ENCODE peak calls at places on chromosomes 16 and 17, in ten cellular contexts. One of them, this sample, is unnamed.

GRCh38 chr17:4436381-4436780 is 2.6 kb downstream of the SPNS3 start:
- DNase-seq in omental fat pad: no peak
- DNase-seq in epithelial cell of esophagus: no peak
- DNase-seq in adrenal gland: no peak
- DNase-seq in GM06990: no peak
- DNase-seq in GM20000: no peak
- DNase-seq in left lung: no peak
- DNase-seq in fibroblast of lung: no peak
- DNase-seq in stomach: no peak
- DNase-seq in HFF-Myc: no peak
- DNase-seq in this sample: no peak

GRCh38 chr16:19130852-19131808 is 17.4 kb downstream of the ITPRIPL2 start:
- DNase-seq in omental fat pad: no peak
- DNase-seq in epithelial cell of esophagus: peak
- DNase-seq in adrenal gland: peak
- DNase-seq in GM06990: no peak
- DNase-seq in GM20000: no peak
- DNase-seq in left lung: peak
- DNase-seq in fibroblast of lung: peak
- DNase-seq in stomach: no peak
- DNase-seq in HFF-Myc: peak
- DNase-seq in this sample: no peak

GRCh38 chr17:42325026-42325425 is 36.7 kb downstream of the STAT5A start:
- DNase-seq in omental fat pad: no peak
- DNase-seq in epithelial cell of esophagus: peak
- DNase-seq in adrenal gland: peak
- DNase-seq in GM06990: no peak
- DNase-seq in GM20000: no peak
- DNase-seq in left lung: peak
- DNase-seq in fibroblast of lung: peak
- DNase-seq in stomach: no peak
- DNase-seq in HFF-Myc: peak
- DNase-seq in this sample: no peak

GRCh38 chr17:78525511-78526160 is 51.6 kb downstream of the DNAH17 start:
- DNase-seq in omental fat pad: no peak
- DNase-seq in epithelial cell of esophagus: no peak
- DNase-seq in adrenal gland: no peak
- DNase-seq in GM06990: no peak
- DNase-seq in GM20000: no peak
- DNase-seq in left lung: no peak
- DNase-seq in fibroblast of lung: no peak
- DNase-seq in stomach: no peak
- DNase-seq in HFF-Myc: no peak
- DNase-seq in this sample: no peak

GRCh38 chr17:55413825-55414489 is 7.7 kb downstream of the MMD start:
- DNase-seq in omental fat pad: no peak
- DNase-seq in epithelial cell of esophagus: no peak
- DNase-seq in adrenal gland: no peak
- DNase-seq in GM06990: no peak
- DNase-seq in GM20000: no peak
- DNase-seq in left lung: no peak
- DNase-seq in fibroblast of lung: no peak
- DNase-seq in stomach: no peak
- DNase-seq in HFF-Myc: no peak
- DNase-seq in this sample: peak

GRCh38 chr16:81645303-81645702 is 133.8 kb upstream of the PLCG2 start:
- DNase-seq in omental fat pad: no peak
- DNase-seq in epithelial cell of esophagus: peak
- DNase-seq in adrenal gland: peak
- DNase-seq in GM06990: no peak
- DNase-seq in GM20000: no peak
- DNase-seq in left lung: peak
- DNase-seq in fibroblast of lung: peak
- DNase-seq in stomach: no peak
- DNase-seq in HFF-Myc: no peak
- DNase-seq in this sample: no peak

GRCh38 chr17:77332034-77332971 is 191.5 kb downstream of the SEC14L1 start:
- DNase-seq in omental fat pad: no peak
- DNase-seq in epithelial cell of esophagus: no peak
- DNase-seq in adrenal gland: no peak
- DNase-seq in GM06990: no peak
- DNase-seq in GM20000: no peak
- DNase-seq in left lung: peak
- DNase-seq in fibroblast of lung: peak
- DNase-seq in stomach: peak
- DNase-seq in HFF-Myc: no peak
- DNase-seq in this sample: peak

GRCh38 chr17:76521262-76521661 is 16.2 kb downstream of the CYGB start:
- DNase-seq in omental fat pad: no peak
- DNase-seq in epithelial cell of esophagus: no peak
- DNase-seq in adrenal gland: no peak
- DNase-seq in GM06990: no peak
- DNase-seq in GM20000: no peak
- DNase-seq in left lung: no peak
- DNase-seq in fibroblast of lung: no peak
- DNase-seq in stomach: no peak
- DNase-seq in HFF-Myc: no peak
- DNase-seq in this sample: no peak

GRCh38 chr16:14360326-14361037 is 269.6 kb downstream of the PARN start:
- DNase-seq in omental fat pad: no peak
- DNase-seq in epithelial cell of esophagus: peak
- DNase-seq in adrenal gland: no peak
- DNase-seq in GM06990: no peak
- DNase-seq in GM20000: no peak
- DNase-seq in left lung: no peak
- DNase-seq in fibroblast of lung: no peak
- DNase-seq in stomach: no peak
- DNase-seq in HFF-Myc: no peak
- DNase-seq in this sample: no peak

GRCh38 chr17:67187927-67188326 is 57.1 kb downstream of the HELZ start:
- DNase-seq in omental fat pad: no peak
- DNase-seq in epithelial cell of esophagus: peak
- DNase-seq in adrenal gland: no peak
- DNase-seq in GM06990: no peak
- DNase-seq in GM20000: no peak
- DNase-seq in left lung: no peak
- DNase-seq in fibroblast of lung: no peak
- DNase-seq in stomach: no peak
- DNase-seq in HFF-Myc: no peak
- DNase-seq in this sample: no peak

GRCh38 chr16:83952587-83952939 is 477 bp upstream of the OSGIN1 start:
- DNase-seq in omental fat pad: no peak
- DNase-seq in epithelial cell of esophagus: peak
- DNase-seq in adrenal gland: peak
- DNase-seq in GM06990: no peak
- DNase-seq in GM20000: no peak
- DNase-seq in left lung: no peak
- DNase-seq in fibroblast of lung: peak
- DNase-seq in stomach: peak
- DNase-seq in HFF-Myc: peak
- DNase-seq in this sample: no peak

GRCh38 chr16:50323335-50324011 is 45.3 kb downstream of the BRD7 start:
- DNase-seq in omental fat pad: no peak
- DNase-seq in epithelial cell of esophagus: peak
- DNase-seq in adrenal gland: no peak
- DNase-seq in GM06990: no peak
- DNase-seq in GM20000: no peak
- DNase-seq in left lung: no peak
- DNase-seq in fibroblast of lung: peak
- DNase-seq in stomach: no peak
- DNase-seq in HFF-Myc: peak
- DNase-seq in this sample: no peak

GRCh38 chr17:74870512-74870911 is 2.3 kb downstream of the FDXR start:
- DNase-seq in omental fat pad: peak
- DNase-seq in epithelial cell of esophagus: peak
- DNase-seq in adrenal gland: peak
- DNase-seq in GM06990: no peak
- DNase-seq in GM20000: no peak
- DNase-seq in left lung: peak
- DNase-seq in fibroblast of lung: peak
- DNase-seq in stomach: no peak
- DNase-seq in HFF-Myc: peak
- DNase-seq in this sample: no peak

GRCh38 chr16:55437627-55438026 is 41.4 kb upstream of the MMP2 start:
- DNase-seq in omental fat pad: no peak
- DNase-seq in epithelial cell of esophagus: peak
- DNase-seq in adrenal gland: no peak
- DNase-seq in GM06990: no peak
- DNase-seq in GM20000: peak
- DNase-seq in left lung: no peak
- DNase-seq in fibroblast of lung: peak
- DNase-seq in stomach: no peak
- DNase-seq in HFF-Myc: no peak
- DNase-seq in this sample: no peak

GRCh38 chr16:11386791-11387546 is 41.7 kb downstream of the RMI2 start:
- DNase-seq in omental fat pad: no peak
- DNase-seq in epithelial cell of esophagus: no peak
- DNase-seq in adrenal gland: no peak
- DNase-seq in GM06990: no peak
- DNase-seq in GM20000: peak
- DNase-seq in left lung: no peak
- DNase-seq in fibroblast of lung: no peak
- DNase-seq in stomach: peak
- DNase-seq in HFF-Myc: no peak
- DNase-seq in this sample: no peak

GRCh38 chr17:10663231-10663630 is 6.1 kb upstream of the MYH3 start:
- DNase-seq in omental fat pad: no peak
- DNase-seq in epithelial cell of esophagus: no peak
- DNase-seq in adrenal gland: no peak
- DNase-seq in GM06990: no peak
- DNase-seq in GM20000: no peak
- DNase-seq in left lung: no peak
- DNase-seq in fibroblast of lung: no peak
- DNase-seq in stomach: no peak
- DNase-seq in HFF-Myc: no peak
- DNase-seq in this sample: no peak

GRCh38 chr17:10661377-10661906 is 4.3 kb upstream of the MYH3 start:
- DNase-seq in omental fat pad: no peak
- DNase-seq in epithelial cell of esophagus: no peak
- DNase-seq in adrenal gland: no peak
- DNase-seq in GM06990: no peak
- DNase-seq in GM20000: no peak
- DNase-seq in left lung: no peak
- DNase-seq in fibroblast of lung: no peak
- DNase-seq in stomach: no peak
- DNase-seq in HFF-Myc: no peak
- DNase-seq in this sample: no peak

GRCh38 chr17:10668771-10669170 is 11.7 kb upstream of the MYH3 start:
- DNase-seq in omental fat pad: no peak
- DNase-seq in epithelial cell of esophagus: peak
- DNase-seq in adrenal gland: peak
- DNase-seq in GM06990: no peak
- DNase-seq in GM20000: no peak
- DNase-seq in left lung: no peak
- DNase-seq in fibroblast of lung: peak
- DNase-seq in stomach: no peak
- DNase-seq in HFF-Myc: no peak
- DNase-seq in this sample: no peak

GRCh38 chr17:10666921-10667320 is 9.8 kb upstream of the MYH3 start:
- DNase-seq in omental fat pad: no peak
- DNase-seq in epithelial cell of esophagus: no peak
- DNase-seq in adrenal gland: no peak
- DNase-seq in GM06990: no peak
- DNase-seq in GM20000: no peak
- DNase-seq in left lung: no peak
- DNase-seq in fibroblast of lung: no peak
- DNase-seq in stomach: no peak
- DNase-seq in HFF-Myc: no peak
- DNase-seq in this sample: no peak
- TF ChIP-seq CTCF in omental fat pad: no peak
- TF ChIP-seq CTCF in epithelial cell of esophagus: no peak
- TF ChIP-seq CTCF in adrenal gland: no peak
- TF ChIP-seq CTCF in GM06990: no peak
- TF ChIP-seq CTCF in GM20000: no peak
- TF ChIP-seq CTCF in left lung: no peak
- TF ChIP-seq CTCF in fibroblast of lung: no peak
- TF ChIP-seq CTCF in stomach: no peak
- TF ChIP-seq CTCF in HFF-Myc: no peak
- TF ChIP-seq CTCF in this sample: no peak

GRCh38 chr17:2064980-2065785 is 10.3 kb downstream of the HIC1 start:
- DNase-seq in omental fat pad: no peak
- DNase-seq in epithelial cell of esophagus: peak
- DNase-seq in adrenal gland: peak
- DNase-seq in GM06990: no peak
- DNase-seq in GM20000: peak
- DNase-seq in left lung: no peak
- DNase-seq in fibroblast of lung: peak
- DNase-seq in stomach: no peak
- DNase-seq in HFF-Myc: no peak
- DNase-seq in this sample: no peak
- TF ChIP-seq CTCF in omental fat pad: no peak
- TF ChIP-seq CTCF in epithelial cell of esophagus: peak
- TF ChIP-seq CTCF in adrenal gland: peak
- TF ChIP-seq CTCF in GM06990: peak
- TF ChIP-seq CTCF in GM20000: peak
- TF ChIP-seq CTCF in left lung: no peak
- TF ChIP-seq CTCF in fibroblast of lung: peak
- TF ChIP-seq CTCF in stomach: no peak
- TF ChIP-seq CTCF in HFF-Myc: peak
- TF ChIP-seq CTCF in this sample: peak

GRCh38 chr16:88785106-88785924 is at the start of gene PIEZO1:
- DNase-seq in omental fat pad: no peak
- DNase-seq in epithelial cell of esophagus: peak
- DNase-seq in adrenal gland: peak
- DNase-seq in GM06990: peak
- DNase-seq in GM20000: peak
- DNase-seq in left lung: peak
- DNase-seq in fibroblast of lung: peak
- DNase-seq in stomach: peak
- DNase-seq in HFF-Myc: no peak
- DNase-seq in this sample: peak
- TF ChIP-seq CTCF in omental fat pad: no peak
- TF ChIP-seq CTCF in epithelial cell of esophagus: peak
- TF ChIP-seq CTCF in adrenal gland: peak
- TF ChIP-seq CTCF in GM06990: peak
- TF ChIP-seq CTCF in GM20000: peak
- TF ChIP-seq CTCF in left lung: peak
- TF ChIP-seq CTCF in fibroblast of lung: peak
- TF ChIP-seq CTCF in stomach: peak
- TF ChIP-seq CTCF in HFF-Myc: peak
- TF ChIP-seq CTCF in this sample: peak

DNA sequence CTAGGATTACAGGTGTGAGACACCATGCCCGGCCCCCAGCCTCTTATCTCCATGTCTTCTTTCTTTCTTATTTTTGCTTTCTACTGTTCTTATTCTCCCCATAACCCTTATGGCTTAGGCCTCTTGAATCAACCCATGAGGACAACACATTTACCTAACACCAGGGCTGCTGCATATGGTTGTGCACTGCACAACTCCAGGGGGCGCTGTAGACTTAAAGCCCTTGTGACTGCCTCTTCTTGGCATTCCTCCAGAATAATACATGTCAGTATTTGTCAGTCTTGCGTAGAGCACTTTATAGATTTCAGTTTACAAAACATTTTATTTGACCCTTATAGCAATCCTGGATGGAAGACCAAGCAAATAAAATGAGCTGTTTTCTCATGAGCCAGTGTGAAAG is 225.0 kb upstream of the SALL1 start:
- DNase-seq in omental fat pad: no peak
- DNase-seq in epithelial cell of esophagus: no peak
- DNase-seq in adrenal gland: no peak
- DNase-seq in GM06990: no peak
- DNase-seq in GM20000: no peak
- DNase-seq in left lung: no peak
- DNase-seq in fibroblast of lung: no peak
- DNase-seq in stomach: no peak
- DNase-seq in HFF-Myc: no peak
- DNase-seq in this sample: no peak
- TF ChIP-seq CTCF in omental fat pad: no peak
- TF ChIP-seq CTCF in epithelial cell of esophagus: peak
- TF ChIP-seq CTCF in adrenal gland: no peak
- TF ChIP-seq CTCF in GM06990: no peak
- TF ChIP-seq CTCF in GM20000: no peak
- TF ChIP-seq CTCF in left lung: no peak
- TF ChIP-seq CTCF in fibroblast of lung: no peak
- TF ChIP-seq CTCF in stomach: no peak
- TF ChIP-seq CTCF in HFF-Myc: peak
- TF ChIP-seq CTCF in this sample: no peak